ENCODE peak calls at places on chromosomes 7 and 10, in six cellular contexts. One of them, this sample, is unnamed.
A peak's percentile ranks its signal among the peaks of the same experiment; 100 is the strongest.

GRCh38 chr10:77974396-77975074 is 48.0 kb upstream of the DLG5 start:
- DNase-seq in substantia nigra: no peak
- DNase-seq in thoracic aorta: no peak
- DNase-seq in GM12878: no peak
- DNase-seq in mammary epithelial cell: peak; percentile 28
- DNase-seq in cardiac muscle cell: peak; percentile 55
- DNase-seq in this sample: peak; percentile 70

GRCh38 chr7:126685596-126685995 is 567.1 kb downstream of the GRM8 start:
- DNase-seq in thoracic aorta: no peak
- DNase-seq in GM12878: no peak
- DNase-seq in substantia nigra: no peak
- DNase-seq in cardiac muscle cell: no peak
- DNase-seq in mammary epithelial cell: no peak
- DNase-seq in this sample: no peak

GRCh38 chr7:98049034-98049433 is 57.6 kb upstream of the LMTK2 start:
- DNase-seq in thoracic aorta: no peak
- DNase-seq in cardiac muscle cell: no peak
- DNase-seq in substantia nigra: no peak
- DNase-seq in mammary epithelial cell: peak; percentile 90
- DNase-seq in GM12878: no peak
- DNase-seq in this sample: peak; percentile 25

GRCh38 chr10:69849790-69850189 is 48.1 kb downstream of the COL13A1 start:
- DNase-seq in thoracic aorta: no peak
- DNase-seq in cardiac muscle cell: no peak
- DNase-seq in mammary epithelial cell: no peak
- DNase-seq in substantia nigra: no peak
- DNase-seq in GM12878: no peak
- DNase-seq in this sample: no peak

GRCh38 chr10:122780391-122780790 is 65.3 kb downstream of the CUZD1 start:
- DNase-seq in GM12878: no peak
- DNase-seq in mammary epithelial cell: peak; percentile 40
- DNase-seq in thoracic aorta: no peak
- DNase-seq in cardiac muscle cell: no peak
- DNase-seq in substantia nigra: no peak
- DNase-seq in this sample: no peak

GRCh38 chr10:60735244-60735643 is 43.0 kb upstream of the CDK1 start:
- DNase-seq in thoracic aorta: no peak
- DNase-seq in mammary epithelial cell: peak; percentile 32
- DNase-seq in GM12878: no peak
- DNase-seq in cardiac muscle cell: no peak
- DNase-seq in substantia nigra: no peak
- DNase-seq in this sample: no peak

GRCh38 chr10:124002391-124003069 is 90.9 kb downstream of the CHST15 start:
- DNase-seq in GM12878: no peak
- DNase-seq in thoracic aorta: no peak
- DNase-seq in substantia nigra: no peak
- DNase-seq in mammary epithelial cell: no peak
- DNase-seq in cardiac muscle cell: no peak
- DNase-seq in this sample: no peak

GRCh38 chr10:75137533-75138438 is 26.3 kb downstream of the SAMD8 start:
- DNase-seq in substantia nigra: no peak
- DNase-seq in mammary epithelial cell: peak; percentile 63
- DNase-seq in thoracic aorta: no peak
- DNase-seq in GM12878: no peak
- DNase-seq in cardiac muscle cell: peak; percentile 33
- DNase-seq in this sample: no peak

DNA sequence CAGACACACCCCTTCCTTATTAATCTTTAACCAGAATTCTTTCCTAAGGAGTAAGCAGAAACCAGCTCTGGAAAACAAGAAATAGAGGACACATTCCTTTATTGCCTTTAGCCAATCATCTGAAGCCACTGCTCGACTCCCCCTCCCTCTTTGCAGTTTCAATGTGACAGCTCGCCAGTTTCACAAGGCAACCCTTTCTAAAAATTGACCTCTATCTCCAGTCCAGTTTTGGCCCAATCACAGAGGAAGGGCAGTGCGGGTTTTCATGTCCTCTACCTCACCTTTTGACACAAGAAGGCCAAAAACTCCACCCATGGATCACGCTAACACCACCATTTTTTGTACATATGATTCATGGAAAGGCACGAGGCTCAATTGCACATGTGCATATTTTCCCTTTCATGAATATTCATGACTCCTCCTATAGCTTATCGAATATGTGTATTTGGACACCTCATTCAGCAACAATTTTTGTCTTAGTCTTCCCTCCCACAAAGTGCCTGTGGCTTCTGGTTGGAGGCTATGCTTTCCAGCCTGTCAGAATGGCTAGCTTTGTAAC is 24.3 kb downstream of the IFIT3 start:
- DNase-seq in mammary epithelial cell: peak; percentile 74
- DNase-seq in cardiac muscle cell: peak; percentile 97
- DNase-seq in thoracic aorta: no peak
- DNase-seq in GM12878: no peak
- DNase-seq in substantia nigra: no peak
- DNase-seq in this sample: no peak
- H3K27ac ChIP-seq in mammary epithelial cell: no peak overlapping the region
- H3K27ac ChIP-seq in cardiac muscle cell: peak overlapping the region; percentile 91
- H3K27ac ChIP-seq in thoracic aorta: peak overlapping the region; percentile 81
- H3K27ac ChIP-seq in GM12878: peak overlapping the region; percentile 51
- H3K27ac ChIP-seq in substantia nigra: no peak overlapping the region
- H3K27ac ChIP-seq in this sample: no peak overlapping the region

DNA sequence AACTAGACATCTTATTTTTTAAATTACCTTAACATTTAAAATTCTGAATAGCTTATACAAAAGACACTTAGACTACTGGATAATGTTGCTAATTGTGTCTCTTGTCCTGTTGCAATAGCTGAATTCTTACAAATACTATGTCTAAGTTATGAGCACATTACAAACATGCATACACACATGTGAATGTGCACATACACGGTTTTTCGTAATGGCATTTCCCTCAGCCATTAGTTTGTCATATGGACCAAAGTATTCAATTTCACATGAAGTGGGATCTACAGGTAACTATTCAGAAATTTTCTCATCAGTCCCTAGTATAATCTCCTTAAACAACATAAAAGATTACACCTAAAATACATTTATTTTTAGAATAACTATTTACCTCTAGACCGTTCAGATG is 178.6 kb upstream of the BET1 start:
- DNase-seq in GM12878: no peak
- DNase-seq in cardiac muscle cell: peak; percentile 28
- DNase-seq in mammary epithelial cell: no peak
- DNase-seq in substantia nigra: no peak
- DNase-seq in thoracic aorta: no peak
- DNase-seq in this sample: no peak
- H3K27ac ChIP-seq in GM12878: no peak overlapping the region
- H3K27ac ChIP-seq in cardiac muscle cell: no peak overlapping the region
- H3K27ac ChIP-seq in mammary epithelial cell: peak overlapping the region; percentile 97
- H3K27ac ChIP-seq in substantia nigra: no peak overlapping the region
- H3K27ac ChIP-seq in thoracic aorta: peak overlapping the region; percentile 72
- H3K27ac ChIP-seq in this sample: no peak overlapping the region

DNA sequence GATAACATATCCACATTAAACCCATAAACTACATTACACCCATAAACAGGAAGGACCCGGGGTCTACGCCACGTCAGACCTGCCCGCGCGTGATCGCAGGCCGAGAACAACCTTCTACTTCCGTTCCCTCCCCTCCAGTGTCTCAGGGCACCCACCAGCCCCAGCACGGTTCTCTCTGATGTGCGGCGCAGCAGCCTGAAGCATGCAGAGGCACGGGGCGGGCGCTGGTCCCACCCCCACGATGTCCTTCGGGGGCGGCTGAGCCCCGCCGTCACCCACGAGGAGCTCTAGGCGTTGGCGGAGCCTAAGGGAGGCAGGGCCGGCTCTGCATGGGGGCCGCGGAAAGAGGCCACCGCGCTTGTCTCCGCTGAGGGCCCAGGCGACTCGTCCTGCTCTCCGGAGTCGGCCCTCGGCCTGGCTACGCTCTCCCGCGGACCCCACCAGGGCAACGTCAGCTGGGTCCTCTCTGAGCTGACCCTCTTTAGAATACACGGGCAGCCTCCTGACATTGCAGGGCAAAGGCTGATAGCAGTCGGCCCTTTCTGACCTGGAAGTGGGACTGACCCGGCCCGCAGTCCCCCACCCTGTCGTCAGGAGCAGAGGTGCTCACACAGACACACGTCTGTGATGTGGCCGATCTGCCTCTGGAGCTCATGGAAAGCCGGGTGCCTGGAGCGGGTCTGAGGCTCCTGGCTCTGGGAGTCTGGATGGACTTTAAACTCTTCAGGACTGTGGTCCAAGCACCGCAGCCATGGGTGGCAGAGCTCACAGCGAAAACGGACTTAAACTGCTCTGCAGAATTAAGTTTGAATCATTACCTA is 65.6 kb upstream of the ADGRA1 start:
- DNase-seq in substantia nigra: no peak
- DNase-seq in mammary epithelial cell: no peak
- DNase-seq in cardiac muscle cell: no peak
- DNase-seq in GM12878: no peak
- DNase-seq in thoracic aorta: no peak
- DNase-seq in this sample: no peak
- H3K27ac ChIP-seq in substantia nigra: no peak overlapping the region
- H3K27ac ChIP-seq in mammary epithelial cell: no peak overlapping the region
- H3K27ac ChIP-seq in cardiac muscle cell: no peak overlapping the region
- H3K27ac ChIP-seq in GM12878: no peak overlapping the region
- H3K27ac ChIP-seq in thoracic aorta: no peak overlapping the region
- H3K27ac ChIP-seq in this sample: no peak overlapping the region

GRCh38 chr10:114362831-114363355 is 41.4 kb downstream of the AFAP1L2 start:
- DNase-seq in GM12878: no peak
- DNase-seq in thoracic aorta: no peak
- DNase-seq in substantia nigra: no peak
- DNase-seq in cardiac muscle cell: no peak
- DNase-seq in mammary epithelial cell: no peak
- DNase-seq in this sample: no peak
- H3K27ac ChIP-seq in GM12878: no peak overlapping the region
- H3K27ac ChIP-seq in thoracic aorta: no peak overlapping the region
- H3K27ac ChIP-seq in substantia nigra: no peak overlapping the region
- H3K27ac ChIP-seq in cardiac muscle cell: no peak overlapping the region
- H3K27ac ChIP-seq in mammary epithelial cell: no peak overlapping the region
- H3K27ac ChIP-seq in this sample: no peak overlapping the region

DNA sequence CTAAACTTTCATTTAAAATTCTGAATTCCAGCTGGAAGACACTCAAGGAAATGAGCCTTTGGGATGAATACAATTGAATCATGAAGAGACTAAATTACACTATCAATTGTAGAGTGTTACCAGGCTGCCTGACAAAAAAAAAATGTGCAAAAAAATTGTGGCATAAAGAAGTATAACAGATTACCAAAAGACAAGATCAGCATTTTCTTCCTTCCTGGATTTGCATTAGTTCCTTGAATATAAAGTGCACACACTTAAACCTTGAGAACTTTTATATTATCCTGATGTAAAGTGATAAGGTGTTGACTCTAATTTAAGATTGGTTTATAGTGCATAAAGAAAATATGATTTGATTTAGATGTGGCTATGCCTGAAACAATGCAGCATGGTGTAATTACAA is 412.7 kb upstream of the KLF6 start:
- DNase-seq in mammary epithelial cell: no peak
- DNase-seq in substantia nigra: no peak
- DNase-seq in cardiac muscle cell: no peak
- DNase-seq in GM12878: no peak
- DNase-seq in thoracic aorta: no peak
- DNase-seq in this sample: no peak
- H3K27ac ChIP-seq in mammary epithelial cell: no peak overlapping the region
- H3K27ac ChIP-seq in substantia nigra: no peak overlapping the region
- H3K27ac ChIP-seq in cardiac muscle cell: peak overlapping the region; percentile 94
- H3K27ac ChIP-seq in GM12878: no peak overlapping the region
- H3K27ac ChIP-seq in thoracic aorta: peak overlapping the region; percentile 75
- H3K27ac ChIP-seq in this sample: no peak overlapping the region

GRCh38 chr7:99106869-99107268 is 37.0 kb downstream of the SMURF1 start:
- DNase-seq in cardiac muscle cell: no peak
- DNase-seq in thoracic aorta: no peak
- DNase-seq in substantia nigra: no peak
- DNase-seq in mammary epithelial cell: peak; percentile 76
- DNase-seq in GM12878: no peak
- DNase-seq in this sample: no peak

GRCh38 chr7:99111591-99111990 is 32.3 kb downstream of the SMURF1 start:
- DNase-seq in mammary epithelial cell: no peak
- DNase-seq in GM12878: no peak
- DNase-seq in cardiac muscle cell: no peak
- DNase-seq in thoracic aorta: no peak
- DNase-seq in substantia nigra: no peak
- DNase-seq in this sample: no peak

GRCh38 chr7:99108615-99109014 is 35.3 kb downstream of the SMURF1 start:
- DNase-seq in cardiac muscle cell: no peak
- DNase-seq in substantia nigra: no peak
- DNase-seq in GM12878: no peak
- DNase-seq in mammary epithelial cell: no peak
- DNase-seq in thoracic aorta: no peak
- DNase-seq in this sample: no peak

GRCh38 chr7:99112097-99112496 is 31.8 kb downstream of the SMURF1 start:
- DNase-seq in GM12878: peak; percentile 39
- DNase-seq in substantia nigra: no peak
- DNase-seq in mammary epithelial cell: no peak
- DNase-seq in cardiac muscle cell: no peak
- DNase-seq in thoracic aorta: no peak
- DNase-seq in this sample: no peak

DNA sequence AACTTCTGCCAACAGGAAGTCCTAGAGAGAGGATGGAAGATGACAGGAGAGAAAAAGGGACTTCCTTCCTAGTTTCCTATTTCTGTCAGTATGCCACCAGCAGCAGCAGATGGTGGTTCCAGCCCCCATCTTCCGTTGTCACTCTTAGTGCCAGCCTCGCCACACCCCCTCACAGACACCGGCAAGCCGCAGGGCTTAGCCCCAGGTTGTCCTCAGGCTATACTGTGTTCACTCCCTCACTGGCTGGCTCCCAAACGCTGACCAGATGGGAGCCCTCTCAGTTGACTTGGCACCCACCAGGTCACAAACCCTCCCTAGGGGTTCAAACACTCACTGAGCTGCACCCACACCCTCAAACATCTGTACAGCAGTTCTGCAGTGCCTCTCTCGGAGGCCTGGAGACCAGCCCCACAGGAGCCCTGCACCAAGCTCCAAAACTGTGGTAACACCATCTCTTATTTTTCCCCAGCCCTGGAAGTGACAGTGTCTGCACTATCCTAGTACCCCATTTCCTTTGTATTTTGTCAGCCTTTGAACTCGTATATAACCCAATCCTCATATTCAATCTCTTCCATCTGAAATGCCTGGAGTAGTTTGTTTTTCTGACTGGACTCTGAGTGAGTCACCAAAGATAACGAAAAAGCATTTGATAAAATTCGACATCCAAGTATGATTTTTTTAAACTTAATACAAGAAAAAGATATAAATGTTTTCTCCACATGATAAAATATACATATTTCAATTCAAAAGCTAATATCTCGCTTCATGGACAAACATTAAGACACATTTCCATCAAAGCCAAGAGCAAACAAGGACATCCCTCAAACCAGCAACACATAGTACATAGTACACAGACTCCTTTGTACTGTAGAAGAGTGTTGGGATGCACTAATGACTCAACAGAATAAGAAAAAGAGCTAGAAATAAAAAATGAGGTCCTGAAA is 34.5 kb downstream of the SMURF1 start:
- DNase-seq in thoracic aorta: no peak
- DNase-seq in GM12878: no peak
- DNase-seq in cardiac muscle cell: no peak
- DNase-seq in mammary epithelial cell: no peak
- DNase-seq in substantia nigra: no peak
- DNase-seq in this sample: no peak
- H3K27ac ChIP-seq in thoracic aorta: peak overlapping the region; percentile 77
- H3K27ac ChIP-seq in GM12878: no peak overlapping the region
- H3K27ac ChIP-seq in cardiac muscle cell: no peak overlapping the region
- H3K27ac ChIP-seq in mammary epithelial cell: no peak overlapping the region
- H3K27ac ChIP-seq in substantia nigra: peak overlapping the region; percentile 98
- H3K27ac ChIP-seq in this sample: no peak overlapping the region